ENCODE peak calls at places on chromosomes 1 and 21, in four cellular contexts. O is mesendoderm, I is IMR-90, K is H1. F is an unnamed sample.

GRCh38 chr1:226098870-226099832 is 36.6 kb downstream of the H3-3A start:
- DNase-seq in O (no peak), I (no peak), K (no peak), F (no peak)

GRCh38 chr1:12276225-12276624 is 46.4 kb downstream of the VPS13D start:
- DNase-seq in O (peak), I (peak), K (peak), F (peak)

GRCh38 chr1:53176452-53177344 is 19.9 kb upstream of the CPT2 start:
- DNase-seq in O (no peak), I (peak), K (no peak), F (no peak)

GRCh38 chr1:29563092-29563491 is 326.8 kb downstream of the PTPRU start:
- DNase-seq in O (peak), I (no peak), K (no peak), F (no peak)

GRCh38 chr1:118339431-118340146 is 154.6 kb upstream of the SPAG17 start:
- DNase-seq in O (no peak), I (no peak), K (no peak), F (no peak)

GRCh38 chr1:90719321-90720136 is 2.4 kb upstream of the BARHL2 start:
- DNase-seq in O (peak), I (no peak), K (no peak), F (peak)

GRCh38 chr1:229579101-229579651 is 20.7 kb upstream of the ABCB10 start:
- DNase-seq in O (no peak), I (peak), K (no peak), F (no peak)

GRCh38 chr21:37907076-37907475 is 9.2 kb downstream of the KCNJ6 start:
- DNase-seq in O (no peak), I (no peak), K (no peak), F (no peak)

GRCh38 chr1:53641481-53642214 is 97.3 kb downstream of the GLIS1 start:
- DNase-seq in O (no peak), I (no peak), K (no peak), F (no peak)

GRCh38 chr1:40786995-40787705 is 3.6 kb downstream of the KCNQ4 start:
- DNase-seq in O (no peak), I (no peak), K (no peak), F (no peak)

GRCh38 chr1:31583995-31584868 is 7.9 kb downstream of the TINAGL1 start:
- DNase-seq in O (no peak), I (peak), K (no peak), F (no peak)

GRCh38 chr21:15309022-15309590 is 244.3 kb upstream of the NRIP1 start:
- DNase-seq in O (no peak), I (no peak), K (no peak), F (no peak)

GRCh38 chr1:221780175-221780574 is 38.3 kb upstream of the DUSP10 start:
- DNase-seq in O (no peak), I (no peak), K (no peak), F (no peak)

GRCh38 chr21:45427331-45428271 is 22.6 kb downstream of the COL18A1 start:
- DNase-seq in O (peak), I (peak), K (peak), F (peak)

GRCh38 chr1:30982937-30983336 is 74.4 kb upstream of the SDC3 start:
- DNase-seq in O (no peak), I (peak), K (no peak), F (no peak)

GRCh38 chr1:210366767-210367166 is 38.1 kb downstream of the HHAT start:
- DNase-seq in O (peak), I (no peak), K (no peak), F (peak)

GRCh38 chr1:1680912-1681273 is 11.7 kb downstream of the SLC35E2B start:
- DNase-seq in O (no peak), I (no peak), K (no peak), F (no peak)

GRCh38 chr21:28758883-28759242 is 233.8 kb downstream of the LTN1 start:
- DNase-seq in O (no peak), I (no peak), K (no peak), F (no peak)

GRCh38 chr1:5889901-5890300 is 102.3 kb downstream of the NPHP4 start:
- DNase-seq in O (no peak), I (no peak), K (no peak), F (no peak)

GRCh38 chr1:50644447-50645105 is 221.3 kb upstream of the DMRTA2 start:
- DNase-seq in O (no peak), I (peak), K (no peak), F (no peak)

GRCh38 chr1:86914998-86915736 is 732 bp downstream of the HS2ST1 start:
- DNase-seq in O (peak), I (peak), K (no peak), F (peak)

GRCh38 chr1:168408531-168409242 is 128.0 kb downstream of the TBX19 start:
- DNase-seq in O (peak), I (peak), K (no peak), F (no peak)

GRCh38 chr1:203176273-203176672 is 647 bp upstream of the MYBPH start:
- DNase-seq in O (no peak), I (no peak), K (no peak), F (no peak)

GRCh38 chr1:185155600-185156320 is 993 bp downstream of the TRMT1L start:
- DNase-seq in O (no peak), I (peak), K (no peak), F (no peak)

GRCh38 chr1:200401708-200402107 is 8.1 kb downstream of the ZNF281 start:
- DNase-seq in O (no peak), I (no peak), K (no peak), F (no peak)

GRCh38 chr1:5995871-5996630 is 3.8 kb upstream of the NPHP4 start:
- DNase-seq in O (no peak), I (no peak), K (no peak), F (no peak)

GRCh38 chr1:233933339-233933738 is 28.9 kb downstream of the SLC35F3 start:
- DNase-seq in O (no peak), I (no peak), K (no peak), F (no peak)

GRCh38 chr1:233240839-233241682 is 54.5 kb downstream of the PCNX2 start:
- DNase-seq in O (peak), I (peak), K (no peak), F (peak)

GRCh38 chr1:228003461-228004330 is 3.1 kb upstream of the WNT3A start:
- DNase-seq in O (no peak), I (no peak), K (no peak), F (no peak)
- H3K18ac ChIP-seq in O (no peak), I (no peak), K (no peak), F (no peak)

GRCh38 chr1:89652373-89652772 is 19.5 kb downstream of the LRRC8C start:
- DNase-seq in O (no peak), I (no peak), K (no peak), F (no peak)
- H4K5ac ChIP-seq in O (no peak), I (no peak), K (no peak), F (no peak)

GRCh38 chr1:43706598-43707190 is 642 bp upstream of the ST3GAL3 start:
- DNase-seq in O (peak), I (no peak), K (peak), F (peak)

GRCh38 chr1:43705982-43706597 is 1.2 kb upstream of the ST3GAL3 start:
- DNase-seq in O (no peak), I (no peak), K (no peak), F (peak)

GRCh38 chr1:43707191-43708005 is at the start of gene ST3GAL3:
- DNase-seq in O (peak), I (peak), K (peak), F (peak)

GRCh38 chr1:43705334-43705733 is 2.0 kb upstream of the ST3GAL3 start:
- DNase-seq in O (no peak), I (no peak), K (no peak), F (no peak)

DNA sequence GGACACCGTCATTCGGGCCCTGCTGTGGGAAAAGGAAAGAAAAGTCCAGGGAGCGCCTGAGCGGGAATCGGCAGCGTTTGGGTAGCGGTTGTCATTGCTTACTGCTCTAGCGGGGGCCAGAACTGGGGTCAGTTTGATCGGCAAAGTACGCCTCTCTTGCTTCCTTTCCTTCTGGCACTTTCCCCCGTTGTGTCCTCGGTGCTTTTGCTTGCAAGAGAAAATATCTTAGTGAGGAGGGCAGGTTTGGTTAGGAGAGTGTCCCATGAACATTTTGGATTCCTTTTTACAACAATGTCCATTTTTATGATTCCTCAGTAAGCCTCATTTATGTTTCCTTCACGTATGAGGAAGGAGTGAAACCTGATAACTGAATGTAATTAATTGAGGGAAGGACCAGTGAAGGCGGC is 673 bp downstream of the ST3GAL3 start:
- DNase-seq in O (peak), I (peak), K (peak), F (peak)
- H3K18ac ChIP-seq in O (peak), I (peak), K (peak), F (no peak)

GRCh38 chr1:219058891-219059820 is 114.5 kb upstream of the LYPLAL1 start:
- DNase-seq in O (no peak), I (no peak), K (no peak), F (no peak)
- H4K5ac ChIP-seq in O (no peak), I (no peak), K (no peak), F (no peak)

GRCh38 chr1:155064109-155064812 is 721 bp downstream of the EFNA4 start:
- DNase-seq in O (peak), I (peak), K (no peak), F (peak)
- H3K18ac ChIP-seq in O (peak), I (no peak), K (peak), F (peak)

DNA sequence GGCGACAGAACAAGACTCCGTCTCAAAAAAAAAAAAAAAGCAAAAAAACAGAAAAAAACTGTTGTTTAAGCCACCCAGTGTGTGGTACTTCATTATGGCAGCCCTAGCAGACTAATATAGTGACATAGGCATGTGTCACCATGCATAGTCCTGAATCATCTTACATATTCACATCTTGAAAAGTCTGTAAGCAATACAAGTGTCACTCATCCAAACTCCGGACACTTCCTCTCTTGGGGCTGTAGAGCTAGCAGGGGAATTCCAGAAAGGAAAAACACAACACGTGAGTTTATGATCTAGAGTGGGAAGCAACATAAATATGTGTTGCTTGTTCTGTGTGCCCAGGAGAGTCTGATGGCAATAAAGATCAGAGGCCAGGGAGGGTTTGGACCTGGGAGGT is 81.6 kb upstream of the KCNE2 start:
- DNase-seq in O (no peak), I (peak), K (no peak), F (no peak)
- H4K5ac ChIP-seq in O (no peak), I (no peak), K (no peak), F (no peak)

DNA sequence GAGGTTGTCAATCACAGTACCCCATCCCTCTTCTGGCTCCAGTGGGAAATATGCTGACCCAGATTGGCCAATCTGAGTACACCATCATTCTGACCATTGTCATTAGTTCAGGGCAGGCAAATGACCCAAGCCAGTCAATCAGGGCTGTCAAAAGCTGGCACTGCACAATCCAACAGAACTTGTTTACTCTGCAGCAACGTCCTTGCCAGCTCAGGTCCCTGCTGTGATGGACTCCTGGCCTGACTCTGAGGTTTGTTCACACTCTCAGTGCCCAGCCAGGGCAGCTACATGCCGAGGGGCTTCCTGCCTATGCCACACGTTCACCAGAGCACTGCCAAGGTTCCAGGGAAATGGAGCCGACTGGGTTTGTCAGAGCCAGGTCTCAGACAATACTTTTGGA is 14.7 kb upstream of the OVAAL start:
- DNase-seq in O (no peak), I (no peak), K (no peak), F (no peak)
- H3K18ac ChIP-seq in O (no peak), I (no peak), K (no peak), F (no peak)

GRCh38 chr1:97721221-97721620 is 199.6 kb downstream of the DPYD start:
- DNase-seq in O (no peak), I (peak), K (no peak), F (no peak)
- H4K5ac ChIP-seq in O (no peak), I (no peak), K (no peak), F (no peak)

F was measured in H9.